ENCODE peak calls at places on chromosomes 4 and X, in seven cellular contexts. M, X, U, N, Z, S and Q are unnamed samples.

GRCh38 chr4:56981795-56982201 is 3.1 kb downstream of the POLR2B start:
- DNase-seq in X (no peak), S (no peak), Z (no peak), U (no peak), N (no peak), M (no peak), Q (no peak)

GRCh38 chr4:187309456-187309855 is 585.8 kb upstream of the FAT1 start:
- DNase-seq in S (no peak), X (no peak), M (no peak), U (no peak), Z (no peak), N (no peak), Q (no peak)

GRCh38 chr4:1218892-1219552 is 29.9 kb downstream of the CTBP1 start:
- DNase-seq in S (no peak), M (no peak), Z (no peak), X (no peak), N (no peak), U (peak), Q (peak)

GRCh38 chr4:576245-576821 is at the start of gene TMEM271:
- DNase-seq in Z (no peak), X (peak), M (peak), U (peak), S (no peak), N (peak), Q (peak)

GRCh38 chr4:140969296-140969695 is 164.0 kb downstream of the RNF150 start:
- DNase-seq in X (no peak), N (no peak), S (no peak), Z (no peak), U (no peak), M (no peak), Q (no peak)

GRCh38 chr4:109648997-109649575 is 54.2 kb downstream of the CASP6 start:
- DNase-seq in Z (no peak), X (no peak), S (no peak), M (no peak), N (no peak), U (no peak), Q (no peak)

GRCh38 chrX:118772051-118772450 is 44.6 kb downstream of the IL13RA1 start:
- DNase-seq in S (no peak), M (no peak), X (no peak), Z (no peak), N (no peak), U (no peak), Q (no peak)

GRCh38 chr4:185134176-185134869 is 8.7 kb upstream of the SLC25A4 start:
- DNase-seq in X (no peak), Z (no peak), M (no peak), S (no peak), U (peak), N (no peak), Q (peak)

GRCh38 chr4:76447326-76447954 is 12.4 kb downstream of the SHROOM3 start:
- DNase-seq in N (no peak), M (no peak), S (no peak), U (no peak), X (no peak), Z (no peak), Q (no peak)

GRCh38 chr4:104494822-104495559 is at the start of gene CXXC4:
- DNase-seq in X (peak), S (peak), U (peak), M (peak), Z (peak), N (peak), Q (peak)

GRCh38 chr4:98603683-98604573 is 54.5 kb downstream of the TSPAN5 start:
- DNase-seq in N (no peak), Z (no peak), M (no peak), U (no peak), X (no peak), S (no peak), Q (no peak)

GRCh38 chr4:602559-602942 is 22.8 kb upstream of the PDE6B start:
- DNase-seq in S (peak), M (peak), Z (no peak), X (peak), N (peak), U (peak), Q (no peak)

GRCh38 chr4:10589808-10590207 is 94.8 kb downstream of the CLNK start:
- DNase-seq in S (no peak), X (no peak), M (no peak), N (no peak), Z (no peak), U (no peak), Q (peak)

GRCh38 chr4:52098618-52099017 is 47.5 kb downstream of the SPATA18 start:
- DNase-seq in X (no peak), Z (no peak), N (no peak), S (no peak), U (peak), M (no peak), Q (peak)

GRCh38 chr4:90542216-90542615 is 415.0 kb downstream of the CCSER1 start:
- DNase-seq in M (no peak), N (no peak), U (no peak), S (no peak), Z (no peak), X (no peak), Q (no peak)

GRCh38 chr4:40848981-40849380 is 99.2 kb downstream of the NSUN7 start:
- DNase-seq in M (no peak), X (no peak), Z (no peak), S (no peak), N (no peak), U (no peak), Q (no peak)

GRCh38 chr4:106502106-106502699 is 133.6 kb upstream of the GIMD1 start:
- DNase-seq in Z (no peak), M (peak), N (peak), U (peak), S (peak), X (peak), Q (no peak)

GRCh38 chr4:768995-769394 is 56.9 kb downstream of the CPLX1 start:
- DNase-seq in Z (no peak), U (no peak), N (no peak), M (no peak), X (no peak), S (peak), Q (no peak)

GRCh38 chrX:136636121-136636520 is 11.8 kb upstream of the CD40LG start:
- DNase-seq in M (peak), X (peak), S (no peak), U (no peak), N (peak), Z (no peak), Q (no peak)

GRCh38 chr4:3257125-3257690 is 8.2 kb downstream of the MSANTD1 start:
- DNase-seq in X (no peak), N (no peak), Z (no peak), M (peak), S (no peak), U (no peak), Q (no peak)

GRCh38 chr4:128863314-128864075 is 54.0 kb downstream of the JADE1 start:
- DNase-seq in M (peak), S (peak), N (peak), U (peak), Z (peak), X (peak), Q (peak)

GRCh38 chr4:70183168-70183939 is 12.2 kb upstream of the ODAM start:
- DNase-seq in X (peak), Z (no peak), S (no peak), N (peak), M (peak), U (peak), Q (peak)

GRCh38 chr4:53780736-53781400 is 189.6 kb upstream of the LNX1 start:
- DNase-seq in S (no peak), M (no peak), N (no peak), Z (no peak), X (no peak), U (no peak), Q (no peak)

GRCh38 chr4:184288451-184289178 is 70.9 kb upstream of the ENPP6 start:
- DNase-seq in X (no peak), S (no peak), M (no peak), Z (no peak), N (no peak), U (no peak), Q (no peak)